ENCODE peak calls at places on chromosomes 11 and 22, in six cellular contexts. A is globus pallidus; Y is MCF 10A; W is KG1; M is CD4-positive, CD25-positive, alpha-beta regulatory T cell; V is NCI-H460. P is an unnamed sample.

GRCh38 chr11:100831929-100832480 is 144.9 kb downstream of the ARHGAP42 start:
- DNase-seq in A (no peak), M (no peak), V (no peak), W (no peak), Y (peak), P (no peak)

GRCh38 chr11:34053161-34053686 is 1.7 kb downstream of the CAPRIN1 start:
- DNase-seq in V (peak), Y (peak), A (peak), W (peak), M (peak), P (peak)

GRCh38 chr11:63996512-63996911 is 10.3 kb downstream of the OTUB1 start:
- DNase-seq in W (no peak), A (no peak), V (no peak), Y (no peak), M (no peak), P (no peak)

GRCh38 chr11:110366234-110366633 is 63.5 kb upstream of the FDX1 start:
- DNase-seq in V (no peak), W (no peak), Y (peak), M (no peak), A (no peak), P (no peak)

GRCh38 chr11:90783111-90783510 is 560.3 kb upstream of the CHORDC1 start:
- DNase-seq in A (no peak), M (no peak), Y (no peak), W (no peak), V (no peak), P (no peak)

GRCh38 chr11:130449996-130450419 is 1.6 kb downstream of the ADAMTS15 start:
- DNase-seq in V (no peak), A (no peak), Y (no peak), M (no peak), W (no peak), P (no peak)

GRCh38 chr11:106077609-106078517 is at the start of gene AASDHPPT:
- DNase-seq in W (no peak), Y (peak), A (peak), M (peak), V (no peak), P (no peak)

GRCh38 chr11:15258433-15259350 is 144.0 kb downstream of the INSC start:
- DNase-seq in V (no peak), A (peak), M (no peak), W (no peak), Y (peak), P (no peak)

GRCh38 chr22:29130490-29130889 is 57.7 kb downstream of the KREMEN1 start:
- DNase-seq in W (no peak), M (no peak), A (no peak), Y (no peak), V (no peak), P (no peak)

GRCh38 chr11:106493751-106494150 is 416.3 kb downstream of the AASDHPPT start:
- DNase-seq in A (no peak), W (no peak), M (no peak), V (no peak), Y (no peak), P (no peak)

GRCh38 chr11:18563090-18563730 is 25.3 kb downstream of the UEVLD start:
- DNase-seq in A (no peak), M (no peak), V (no peak), Y (no peak), W (no peak), P (no peak)

GRCh38 chr11:2518983-2519340 is 74.2 kb downstream of the KCNQ1 start:
- DNase-seq in M (no peak), A (no peak), W (no peak), V (no peak), Y (no peak), P (no peak)

GRCh38 chr11:12889243-12889642 is 119.9 kb upstream of the RASSF10 start:
- DNase-seq in Y (peak), A (no peak), M (no peak), W (no peak), V (no peak), P (peak)

GRCh38 chr11:27254744-27255446 is 108.1 kb downstream of the CCDC34 start:
- DNase-seq in M (no peak), Y (no peak), A (no peak), W (no peak), V (no peak), P (no peak)

GRCh38 chr11:59822989-59823566 is 12.5 kb upstream of the MRPL16 start:
- DNase-seq in Y (peak), V (peak), A (peak), M (no peak), W (peak), P (peak)

GRCh38 chr11:4960877-4961276 is 5.4 kb upstream of the OR51A2 start:
- DNase-seq in Y (peak), A (no peak), W (no peak), V (no peak), M (no peak), P (no peak)

P was measured in AML-193.